ENCODE peak calls at places on chromosomes 6 and 20, in five cellular contexts. X, O, Q, H and N are unnamed samples.

GRCh38 chr6:124470803-124471202 is 491.4 kb upstream of the RNF217 start:
- DNase-seq in X (no peak), H (no peak), O (no peak), Q (no peak), N (no peak)

GRCh38 chr6:139029470-139030210 is 1.1 kb downstream of the ABRACL start:
- DNase-seq in H (no peak), O (no peak), X (peak), Q (peak), N (peak)

GRCh38 chr6:33589723-33590530 is 9.9 kb upstream of the BAK1 start:
- DNase-seq in Q (peak), H (no peak), X (peak), O (peak), N (peak)

GRCh38 chr6:52010145-52010544 is 77.3 kb downstream of the PKHD1 start:
- DNase-seq in X (no peak), H (no peak), O (no peak), Q (no peak), N (no peak)

GRCh38 chr20:4120921-4121321 is 105.6 kb upstream of the RNF24 start:
- DNase-seq in Q (no peak), X (no peak), O (no peak), H (no peak), N (no peak)

GRCh38 chr6:26033132-26033941 is 53.9 kb upstream of the HFE start:
- DNase-seq in Q (peak), H (peak), O (peak), X (peak), N (peak)

GRCh38 chr6:32432050-32432450 is 7.6 kb upstream of the HLA-DRA start:
- DNase-seq in H (no peak), O (peak), X (no peak), Q (no peak), N (no peak)

GRCh38 chr6:129844118-129844891 is 16.8 kb downstream of the TMEM244 start:
- DNase-seq in O (peak), Q (no peak), H (no peak), X (no peak), N (peak)

GRCh38 chr6:118810420-118811027 is 83.4 kb upstream of the ASF1A start:
- DNase-seq in H (no peak), O (no peak), X (no peak), Q (no peak), N (no peak)

GRCh38 chr20:6827472-6827871 is 60.0 kb downstream of the BMP2 start:
- DNase-seq in H (no peak), Q (no peak), O (no peak), X (no peak), N (no peak)

GRCh38 chr20:49283703-49284625 is 6.1 kb upstream of the ZNFX1 start:
- DNase-seq in X (no peak), H (no peak), Q (no peak), O (peak), N (no peak)